ENCODE peak calls at places on chromosomes 7 and 10, in six cellular contexts. One of them, this sample, is unnamed.

GRCh38 chr10:28541695-28542365 is 8.9 kb downstream of the WAC start:
- DNase-seq in cardiac fibroblast: no peak
- DNase-seq in heart right ventricle: no peak
- DNase-seq in neural progenitor cell: peak
- DNase-seq in tibial artery: no peak
- DNase-seq in neuronal stem cell: no peak
- DNase-seq in this sample: no peak

GRCh38 chr10:124641282-124642075 is 102.7 kb downstream of the FAM53B start:
- DNase-seq in cardiac fibroblast: peak
- DNase-seq in neuronal stem cell: no peak
- DNase-seq in neural progenitor cell: no peak
- DNase-seq in tibial artery: no peak
- DNase-seq in heart right ventricle: peak
- DNase-seq in this sample: peak

GRCh38 chr7:22156205-22156604 is 200.7 kb downstream of the RAPGEF5 start:
- DNase-seq in tibial artery: no peak
- DNase-seq in neuronal stem cell: no peak
- DNase-seq in cardiac fibroblast: peak
- DNase-seq in neural progenitor cell: no peak
- DNase-seq in heart right ventricle: no peak
- DNase-seq in this sample: peak

GRCh38 chr10:118920206-118920605 is 109.3 kb upstream of the NANOS1 start:
- DNase-seq in neuronal stem cell: no peak
- DNase-seq in tibial artery: no peak
- DNase-seq in neural progenitor cell: no peak
- DNase-seq in cardiac fibroblast: no peak
- DNase-seq in heart right ventricle: no peak
- DNase-seq in this sample: no peak

GRCh38 chr10:93071177-93071472 is 2.6 kb upstream of the CYP26A1 start:
- DNase-seq in tibial artery: no peak
- DNase-seq in neural progenitor cell: no peak
- DNase-seq in neuronal stem cell: no peak
- DNase-seq in cardiac fibroblast: no peak
- DNase-seq in heart right ventricle: no peak
- DNase-seq in this sample: no peak

GRCh38 chr10:18005781-18006456 is 54.2 kb downstream of the SLC39A12 start:
- DNase-seq in heart right ventricle: no peak
- DNase-seq in tibial artery: no peak
- DNase-seq in neuronal stem cell: no peak
- DNase-seq in cardiac fibroblast: peak
- DNase-seq in neural progenitor cell: no peak
- DNase-seq in this sample: peak

GRCh38 chr10:89332092-89332633 is 4.4 kb downstream of the IFIT3 start:
- DNase-seq in neural progenitor cell: no peak
- DNase-seq in cardiac fibroblast: peak
- DNase-seq in neuronal stem cell: no peak
- DNase-seq in tibial artery: no peak
- DNase-seq in heart right ventricle: no peak
- DNase-seq in this sample: peak

GRCh38 chr10:59945590-59945989 is 39.2 kb upstream of the CCDC6 start:
- DNase-seq in cardiac fibroblast: no peak
- DNase-seq in neuronal stem cell: no peak
- DNase-seq in neural progenitor cell: no peak
- DNase-seq in heart right ventricle: no peak
- DNase-seq in tibial artery: no peak
- DNase-seq in this sample: no peak

GRCh38 chr7:93051660-93052059 is 66.1 kb downstream of the SAMD9 start:
- DNase-seq in cardiac fibroblast: no peak
- DNase-seq in tibial artery: no peak
- DNase-seq in neural progenitor cell: no peak
- DNase-seq in neuronal stem cell: no peak
- DNase-seq in heart right ventricle: no peak
- DNase-seq in this sample: no peak

GRCh38 chr10:125087191-125087896 is 73.0 kb downstream of the CTBP2 start:
- DNase-seq in cardiac fibroblast: no peak
- DNase-seq in neural progenitor cell: no peak
- DNase-seq in tibial artery: peak
- DNase-seq in neuronal stem cell: no peak
- DNase-seq in heart right ventricle: no peak
- DNase-seq in this sample: no peak

GRCh38 chr7:130145424-130146106 is 59.6 kb downstream of the TMEM209 start:
- DNase-seq in tibial artery: no peak
- DNase-seq in heart right ventricle: no peak
- DNase-seq in neural progenitor cell: no peak
- DNase-seq in neuronal stem cell: no peak
- DNase-seq in cardiac fibroblast: no peak
- DNase-seq in this sample: no peak

GRCh38 chr7:91286432-91286831 is 22.2 kb downstream of the FZD1 start:
- DNase-seq in neural progenitor cell: peak
- DNase-seq in tibial artery: no peak
- DNase-seq in neuronal stem cell: no peak
- DNase-seq in cardiac fibroblast: no peak
- DNase-seq in heart right ventricle: no peak
- DNase-seq in this sample: no peak

GRCh38 chr7:12570529-12571461 is at the start of gene SCIN:
- DNase-seq in heart right ventricle: peak
- DNase-seq in neural progenitor cell: peak
- DNase-seq in neuronal stem cell: no peak
- DNase-seq in cardiac fibroblast: peak
- DNase-seq in tibial artery: no peak
- DNase-seq in this sample: no peak

GRCh38 chr10:106971411-106971831 is 193.1 kb downstream of the SORCS1 start:
- DNase-seq in heart right ventricle: no peak
- DNase-seq in cardiac fibroblast: no peak
- DNase-seq in neuronal stem cell: no peak
- DNase-seq in tibial artery: no peak
- DNase-seq in neural progenitor cell: no peak
- DNase-seq in this sample: no peak

GRCh38 chr7:142519077-142519789 is 230.0 kb upstream of the PRSS1 start:
- DNase-seq in heart right ventricle: no peak
- DNase-seq in neural progenitor cell: no peak
- DNase-seq in tibial artery: no peak
- DNase-seq in cardiac fibroblast: no peak
- DNase-seq in neuronal stem cell: no peak
- DNase-seq in this sample: peak

GRCh38 chr10:4810093-4810492 is 15.9 kb upstream of the AKR1E2 start:
- DNase-seq in neuronal stem cell: no peak
- DNase-seq in cardiac fibroblast: peak
- DNase-seq in tibial artery: no peak
- DNase-seq in heart right ventricle: no peak
- DNase-seq in neural progenitor cell: no peak
- DNase-seq in this sample: peak

GRCh38 chr7:55504093-55504859 is 68.0 kb downstream of the VOPP1 start:
- DNase-seq in heart right ventricle: no peak
- DNase-seq in neural progenitor cell: no peak
- DNase-seq in neuronal stem cell: no peak
- DNase-seq in tibial artery: peak
- DNase-seq in cardiac fibroblast: peak
- DNase-seq in this sample: peak

GRCh38 chr7:16051561-16052280 is 365.2 kb upstream of the MEOX2 start:
- DNase-seq in neural progenitor cell: no peak
- DNase-seq in neuronal stem cell: no peak
- DNase-seq in cardiac fibroblast: peak
- DNase-seq in heart right ventricle: no peak
- DNase-seq in tibial artery: no peak
- DNase-seq in this sample: peak

GRCh38 chr7:149126662-149127321 is 668 bp upstream of the ZNF425 start:
- DNase-seq in neural progenitor cell: peak
- DNase-seq in cardiac fibroblast: peak
- DNase-seq in tibial artery: peak
- DNase-seq in heart right ventricle: peak
- DNase-seq in neuronal stem cell: no peak
- DNase-seq in this sample: peak

GRCh38 chr10:98029149-98030092 is 1.0 kb downstream of the CRTAC1 start:
- DNase-seq in cardiac fibroblast: no peak
- DNase-seq in neuronal stem cell: peak
- DNase-seq in tibial artery: no peak
- DNase-seq in heart right ventricle: no peak
- DNase-seq in neural progenitor cell: peak
- DNase-seq in this sample: no peak

GRCh38 chr7:44283381-44284211 is 41.8 kb downstream of the CAMK2B start:
- DNase-seq in neuronal stem cell: no peak
- DNase-seq in cardiac fibroblast: no peak
- DNase-seq in tibial artery: peak
- DNase-seq in heart right ventricle: peak
- DNase-seq in neural progenitor cell: no peak
- DNase-seq in this sample: no peak

GRCh38 chr7:118250860-118251494 is 26.5 kb downstream of the ANKRD7 start:
- DNase-seq in neuronal stem cell: no peak
- DNase-seq in heart right ventricle: no peak
- DNase-seq in cardiac fibroblast: no peak
- DNase-seq in tibial artery: no peak
- DNase-seq in neural progenitor cell: no peak
- DNase-seq in this sample: no peak

GRCh38 chr10:62584726-62585125 is 210.6 kb downstream of the ZNF365 start:
- DNase-seq in neuronal stem cell: no peak
- DNase-seq in tibial artery: no peak
- DNase-seq in neural progenitor cell: no peak
- DNase-seq in heart right ventricle: no peak
- DNase-seq in cardiac fibroblast: peak
- DNase-seq in this sample: peak

GRCh38 chr10:100656479-100656878 is 88.9 kb upstream of the PAX2 start:
- DNase-seq in neural progenitor cell: peak
- DNase-seq in cardiac fibroblast: no peak
- DNase-seq in heart right ventricle: no peak
- DNase-seq in neuronal stem cell: no peak
- DNase-seq in tibial artery: no peak
- DNase-seq in this sample: no peak
- H3K4me3 ChIP-seq in neural progenitor cell: peak
- H3K4me3 ChIP-seq in cardiac fibroblast: no peak
- H3K4me3 ChIP-seq in heart right ventricle: no peak
- H3K4me3 ChIP-seq in neuronal stem cell: no peak
- H3K4me3 ChIP-seq in tibial artery: no peak
- H3K4me3 ChIP-seq in this sample: peak

DNA sequence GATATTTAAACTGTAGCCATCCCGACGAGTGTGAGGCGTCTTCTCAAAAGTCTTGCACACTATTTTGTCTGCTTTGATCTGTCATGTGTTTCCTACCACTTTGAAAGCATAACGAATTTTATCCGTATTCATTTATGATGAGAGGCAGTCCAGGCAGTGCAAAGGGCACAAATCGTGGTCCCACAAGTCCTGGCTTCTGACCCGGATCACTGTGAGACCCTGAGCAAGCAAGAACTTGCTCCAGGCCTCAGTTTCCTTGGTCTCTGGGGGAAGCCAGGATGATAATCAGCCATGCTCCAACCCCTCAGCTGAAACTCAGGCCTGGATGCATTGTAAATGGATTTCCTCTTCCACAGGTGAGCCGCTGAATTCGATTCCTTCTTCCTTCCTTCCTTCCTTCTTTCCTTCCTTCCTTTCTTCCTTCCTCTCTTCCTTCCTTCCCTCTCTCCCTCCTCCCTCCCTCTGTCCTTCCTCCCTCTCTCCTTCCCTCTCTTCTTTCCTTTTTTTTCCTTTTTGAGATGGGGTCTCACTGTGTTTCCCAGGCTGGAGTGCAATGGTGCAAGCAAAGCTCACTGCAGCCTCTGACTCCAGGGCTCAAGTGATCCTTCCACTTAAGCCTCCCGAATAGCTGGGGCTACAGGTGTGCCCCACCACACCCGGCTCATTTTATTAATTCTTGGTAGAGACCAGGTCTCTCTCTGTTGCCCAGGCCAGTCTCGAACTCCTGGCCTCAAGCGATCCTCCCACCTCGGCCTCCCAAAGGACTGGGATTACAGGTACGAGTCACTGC is 18.4 kb upstream of the ZKSCAN1 start:
- DNase-seq in neural progenitor cell: no peak
- DNase-seq in cardiac fibroblast: no peak
- DNase-seq in tibial artery: peak
- DNase-seq in heart right ventricle: no peak
- DNase-seq in neuronal stem cell: no peak
- DNase-seq in this sample: no peak
- H3K4me3 ChIP-seq in neural progenitor cell: no peak
- H3K4me3 ChIP-seq in cardiac fibroblast: peak
- H3K4me3 ChIP-seq in tibial artery: peak
- H3K4me3 ChIP-seq in heart right ventricle: peak
- H3K4me3 ChIP-seq in neuronal stem cell: peak
- H3K4me3 ChIP-seq in this sample: no peak

GRCh38 chr10:103882285-103883007 is 27.1 kb upstream of the SH3PXD2A start:
- DNase-seq in heart right ventricle: no peak
- DNase-seq in cardiac fibroblast: no peak
- DNase-seq in neural progenitor cell: no peak
- DNase-seq in neuronal stem cell: no peak
- DNase-seq in tibial artery: no peak
- DNase-seq in this sample: no peak

GRCh38 chr10:103881420-103882284 is 26.3 kb upstream of the SH3PXD2A start:
- DNase-seq in heart right ventricle: peak
- DNase-seq in tibial artery: no peak
- DNase-seq in cardiac fibroblast: no peak
- DNase-seq in neuronal stem cell: no peak
- DNase-seq in neural progenitor cell: no peak
- DNase-seq in this sample: no peak

GRCh38 chr10:103879831-103880230 is 24.5 kb upstream of the SH3PXD2A start:
- DNase-seq in neuronal stem cell: no peak
- DNase-seq in cardiac fibroblast: no peak
- DNase-seq in heart right ventricle: no peak
- DNase-seq in neural progenitor cell: no peak
- DNase-seq in tibial artery: no peak
- DNase-seq in this sample: no peak

GRCh38 chr10:103877861-103878260 is 22.5 kb upstream of the SH3PXD2A start:
- DNase-seq in cardiac fibroblast: no peak
- DNase-seq in neural progenitor cell: no peak
- DNase-seq in tibial artery: no peak
- DNase-seq in heart right ventricle: no peak
- DNase-seq in neuronal stem cell: no peak
- DNase-seq in this sample: no peak

GRCh38 chr10:103879409-103879808 is 24.0 kb upstream of the SH3PXD2A start:
- DNase-seq in cardiac fibroblast: no peak
- DNase-seq in neural progenitor cell: no peak
- DNase-seq in heart right ventricle: no peak
- DNase-seq in neuronal stem cell: no peak
- DNase-seq in tibial artery: no peak
- DNase-seq in this sample: no peak
- H3K4me3 ChIP-seq in cardiac fibroblast: no peak
- H3K4me3 ChIP-seq in neural progenitor cell: no peak
- H3K4me3 ChIP-seq in heart right ventricle: no peak
- H3K4me3 ChIP-seq in neuronal stem cell: no peak
- H3K4me3 ChIP-seq in tibial artery: no peak
- H3K4me3 ChIP-seq in this sample: no peak

GRCh38 chr7:74032624-74033371 is 4.8 kb downstream of the ELN start:
- DNase-seq in neuronal stem cell: no peak
- DNase-seq in tibial artery: no peak
- DNase-seq in cardiac fibroblast: no peak
- DNase-seq in heart right ventricle: no peak
- DNase-seq in neural progenitor cell: no peak
- DNase-seq in this sample: no peak
- H3K4me3 ChIP-seq in neuronal stem cell: no peak
- H3K4me3 ChIP-seq in tibial artery: peak
- H3K4me3 ChIP-seq in cardiac fibroblast: no peak
- H3K4me3 ChIP-seq in heart right ventricle: no peak
- H3K4me3 ChIP-seq in neural progenitor cell: no peak
- H3K4me3 ChIP-seq in this sample: no peak

DNA sequence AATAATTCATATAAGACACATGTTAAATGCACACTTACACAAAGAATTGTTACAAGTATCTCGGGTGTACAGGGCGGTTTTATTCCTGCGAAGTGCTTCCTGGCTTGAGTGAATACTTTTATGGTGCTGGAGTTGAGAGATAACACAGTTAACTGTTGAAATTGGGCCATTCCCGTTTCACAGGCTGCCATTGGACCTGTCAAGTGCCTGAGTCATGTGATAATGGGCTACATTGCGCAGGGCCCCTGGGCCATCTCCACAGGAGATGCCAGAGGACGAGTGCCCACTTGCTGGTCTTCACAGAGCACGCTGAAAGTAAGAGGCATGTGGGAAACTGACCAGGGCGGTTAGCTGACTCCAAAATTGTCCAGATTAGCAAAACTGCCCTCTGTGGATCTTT is 4.8 kb downstream of the FBH1 start:
- DNase-seq in heart right ventricle: peak
- DNase-seq in neural progenitor cell: no peak
- DNase-seq in cardiac fibroblast: no peak
- DNase-seq in neuronal stem cell: no peak
- DNase-seq in tibial artery: peak
- DNase-seq in this sample: no peak
- H3K4me3 ChIP-seq in heart right ventricle: no peak
- H3K4me3 ChIP-seq in neural progenitor cell: no peak
- H3K4me3 ChIP-seq in cardiac fibroblast: no peak
- H3K4me3 ChIP-seq in neuronal stem cell: no peak
- H3K4me3 ChIP-seq in tibial artery: no peak
- H3K4me3 ChIP-seq in this sample: no peak

This sample was measured in IMR-90.